ENCODE peak calls at places on chromosomes 16 and 17, in six cellular contexts. P, S, W, M, N and A are unnamed samples.

GRCh38 chr17:74742153-74742515 is 5.1 kb downstream of the RAB37 start:
- DNase-seq in P (peak; percentile 67), S (no peak), W (no peak), M (no peak), N (no peak), A (no peak)

GRCh38 chr17:72710834-72711233 is 381.7 kb downstream of the SLC39A11 start:
- DNase-seq in P (no peak), S (no peak), W (no peak), M (no peak), N (no peak), A (no peak)

GRCh38 chr17:77556408-77557068 is 402.0 kb upstream of the TNRC6C start:
- DNase-seq in P (no peak), S (no peak), W (no peak), M (peak; percentile 56), N (no peak), A (peak; percentile 66)

GRCh38 chr17:61201211-61201610 is 198.4 kb upstream of the TBX2 start:
- DNase-seq in P (no peak), S (no peak), W (no peak), M (no peak), N (no peak), A (no peak)

GRCh38 chr16:82331974-82332750 is 162.1 kb upstream of the MPHOSPH6 start:
- DNase-seq in P (no peak), S (no peak), W (no peak), M (no peak), N (no peak), A (no peak)

GRCh38 chr16:86079185-86079885 is 180.4 kb downstream of the IRF8 start:
- DNase-seq in P (no peak), S (no peak), W (no peak), M (no peak), N (no peak), A (no peak)

GRCh38 chr16:50309527-50310307 is 43.4 kb downstream of the ADCY7 start:
- DNase-seq in P (peak; percentile 27), S (no peak), W (no peak), M (peak; percentile 14), N (no peak), A (no peak)

GRCh38 chr16:50102046-50102756 is 36.4 kb downstream of the HEATR3 start:
- DNase-seq in P (peak; percentile 40), S (no peak), W (no peak), M (no peak), N (no peak), A (no peak)

GRCh38 chr16:49620158-49620867 is 235.6 kb downstream of the ZNF423 start:
- DNase-seq in P (no peak), S (no peak), W (no peak), M (no peak), N (peak; percentile 50), A (no peak)

GRCh38 chr16:74275031-74275636 is 21.5 kb upstream of the PSMD7 start:
- DNase-seq in P (no peak), S (peak; percentile 31), W (no peak), M (no peak), N (no peak), A (no peak)

GRCh38 chr16:49055824-49056545 is 225.7 kb downstream of the CBLN1 start:
- DNase-seq in P (no peak), S (no peak), W (peak; percentile 27), M (peak; percentile 39), N (no peak), A (peak; percentile 1)

GRCh38 chr16:27222499-27223225 is 19.3 kb downstream of the KDM8 start:
- DNase-seq in P (peak; percentile 19), S (no peak), W (no peak), M (no peak), N (peak; percentile 40), A (no peak)

GRCh38 chr17:2876467-2876866 is 80.2 kb downstream of the RAP1GAP2 start:
- DNase-seq in P (no peak), S (no peak), W (no peak), M (no peak), N (no peak), A (no peak)

GRCh38 chr16:85491798-85492616 is 121.1 kb upstream of the GSE1 start:
- DNase-seq in P (no peak), S (peak; percentile 99), W (peak; percentile 36), M (peak; percentile 59), N (peak; percentile 57), A (no peak)

GRCh38 chr17:29581583-29582253 is 7.7 kb downstream of the GIT1 start:
- DNase-seq in P (no peak), S (no peak), W (no peak), M (no peak), N (no peak), A (no peak)

GRCh38 chr17:58383892-58384462 is 32.0 kb upstream of the SUPT4H1 start:
- DNase-seq in P (no peak), S (no peak), W (no peak), M (no peak), N (no peak), A (no peak)

GRCh38 chr16:5875416-5875815 is 777.8 kb upstream of the EEF2KMT start:
- DNase-seq in P (no peak), S (no peak), W (no peak), M (no peak), N (no peak), A (no peak)

GRCh38 chr16:57266531-57267268 is 17.8 kb downstream of the PLLP start:
- DNase-seq in P (peak; percentile 42), S (no peak), W (no peak), M (no peak), N (no peak), A (no peak)

GRCh38 chr17:72725432-72726068 is 366.9 kb downstream of the SLC39A11 start:
- DNase-seq in P (peak; percentile 55), S (peak; percentile 63), W (peak; percentile 63), M (peak; percentile 77), N (no peak), A (no peak)

GRCh38 chr16:49407873-49408565 is 34.4 kb downstream of the C16orf78 start:
- DNase-seq in P (peak; percentile 82), S (peak; percentile 39), W (peak; percentile 85), M (peak; percentile 93), N (peak; percentile 57), A (peak; percentile 35)

GRCh38 chr17:3796110-3796821 is 4.7 kb downstream of the ITGAE start:
- DNase-seq in P (peak; percentile 91), S (no peak), W (no peak), M (no peak), N (no peak), A (no peak)

GRCh38 chr16:3573146-3573815 is 3.9 kb downstream of the NLRC3 start:
- DNase-seq in P (no peak), S (no peak), W (no peak), M (no peak), N (no peak), A (no peak)

GRCh38 chr17:27329146-27329805 is 35.4 kb downstream of the WSB1 start:
- DNase-seq in P (no peak), S (no peak), W (no peak), M (no peak), N (no peak), A (no peak)

GRCh38 chr17:42520540-42520951 is 15.5 kb upstream of the NAGLU start:
- DNase-seq in P (no peak), S (no peak), W (no peak), M (no peak), N (no peak), A (no peak)

GRCh38 chr16:29318037-29318436 is 88.5 kb downstream of the NPIPB11 start:
- DNase-seq in P (no peak), S (no peak), W (no peak), M (peak; percentile 33), N (no peak), A (no peak)

GRCh38 chr17:80408872-80409271 is 6.1 kb upstream of the ENDOV start:
- DNase-seq in P (no peak), S (no peak), W (no peak), M (no peak), N (no peak), A (no peak)

GRCh38 chr16:4723071-4723767 is 10.9 kb downstream of the ANKS3 start:
- DNase-seq in P (no peak), S (no peak), W (no peak), M (no peak), N (no peak), A (no peak)

GRCh38 chr16:23408242-23409201 is 44.5 kb downstream of the COG7 start:
- DNase-seq in P (no peak), S (peak; percentile 51), W (peak; percentile 36), M (peak; percentile 47), N (no peak), A (peak; percentile 11)

GRCh38 chr17:50833396-50834125 is 1.8 kb upstream of the WFIKKN2 start:
- DNase-seq in P (no peak), S (no peak), W (no peak), M (no peak), N (no peak), A (no peak)

GRCh38 chr17:40309031-40309937 is at the start of gene RARA:
- DNase-seq in P (peak; percentile 77), S (no peak), W (no peak), M (peak; percentile 77), N (no peak), A (no peak)

GRCh38 chr16:86318119-86318518 is 192.2 kb upstream of the FOXF1 start:
- DNase-seq in P (no peak), S (no peak), W (no peak), M (no peak), N (no peak), A (no peak)

GRCh38 chr17:58121925-58122324 is 26.3 kb upstream of the OR4D1 start:
- DNase-seq in P (peak; percentile 44), S (no peak), W (peak; percentile 20), M (peak; percentile 49), N (no peak), A (no peak)

GRCh38 chr17:77420804-77421634 is 280.2 kb downstream of the SEC14L1 start:
- DNase-seq in P (peak; percentile 72), S (no peak), W (peak; percentile 67), M (peak; percentile 78), N (no peak), A (peak; percentile 79)

GRCh38 chr16:84883301-84883700 is 63.5 kb downstream of the CRISPLD2 start:
- DNase-seq in P (no peak), S (no peak), W (no peak), M (no peak), N (no peak), A (no peak)

GRCh38 chr16:88924834-88925539 is 52.0 kb downstream of the CBFA2T3 start:
- DNase-seq in P (peak; percentile 79), S (peak; percentile 78), W (peak; percentile 58), M (peak; percentile 82), N (no peak), A (peak; percentile 14)

GRCh38 chr16:49527621-49528020 is 154.0 kb downstream of the C16orf78 start:
- DNase-seq in P (no peak), S (no peak), W (no peak), M (no peak), N (no peak), A (no peak)

GRCh38 chr16:87216148-87216823 is 100.9 kb downstream of the C16orf95 start:
- DNase-seq in P (no peak), S (no peak), W (no peak), M (no peak), N (no peak), A (no peak)